ENCODE peak calls at places on chromosome 3, in four cellular contexts. One of them, this sample, is unnamed.

GRCh38 chr3:132788299-132788698 is 66.1 kb upstream of the NPHP3 start:
- DNase-seq in endothelial cell of umbilical vein: peak; percentile 52
- DNase-seq in A549: no peak
- DNase-seq in adrenal gland: peak; percentile 45
- DNase-seq in this sample: no peak

GRCh38 chr3:17795733-17796132 is 53.3 kb upstream of the TBC1D5 start:
- DNase-seq in A549: no peak
- DNase-seq in adrenal gland: no peak
- DNase-seq in endothelial cell of umbilical vein: peak; percentile 10
- DNase-seq in this sample: no peak

GRCh38 chr3:197520311-197521276 is 35.2 kb downstream of the BDH1 start:
- DNase-seq in adrenal gland: no peak
- DNase-seq in endothelial cell of umbilical vein: no peak
- DNase-seq in A549: peak; percentile 94
- DNase-seq in this sample: peak; percentile 68

GRCh38 chr3:38800511-38800910 is 15.5 kb downstream of the SCN10A start:
- DNase-seq in A549: no peak
- DNase-seq in adrenal gland: no peak
- DNase-seq in endothelial cell of umbilical vein: no peak
- DNase-seq in this sample: no peak

GRCh38 chr3:120331071-120331470 is 18.1 kb downstream of the LRRC58 start:
- DNase-seq in A549: no peak
- DNase-seq in adrenal gland: no peak
- DNase-seq in endothelial cell of umbilical vein: no peak
- DNase-seq in this sample: no peak

GRCh38 chr3:173191611-173192010 is 50.6 kb upstream of the SPATA16 start:
- DNase-seq in adrenal gland: no peak
- DNase-seq in endothelial cell of umbilical vein: peak; percentile 2
- DNase-seq in A549: no peak
- DNase-seq in this sample: peak; percentile 2

GRCh38 chr3:111794701-111795100 is 64.4 kb upstream of the PHLDB2 start:
- DNase-seq in A549: no peak
- DNase-seq in adrenal gland: no peak
- DNase-seq in endothelial cell of umbilical vein: no peak
- DNase-seq in this sample: no peak

GRCh38 chr3:100234364-100234763 is 26.4 kb upstream of the TBC1D23 start:
- DNase-seq in A549: no peak
- DNase-seq in endothelial cell of umbilical vein: no peak
- DNase-seq in adrenal gland: no peak
- DNase-seq in this sample: no peak

GRCh38 chr3:185552358-185552877 is at the start of gene LIPH:
- DNase-seq in adrenal gland: no peak
- DNase-seq in A549: peak; percentile 48
- DNase-seq in endothelial cell of umbilical vein: no peak
- DNase-seq in this sample: peak; percentile 45
- TF ChIP-seq POLR2A in adrenal gland: no peak
- TF ChIP-seq POLR2A in A549: no peak
- TF ChIP-seq POLR2A in endothelial cell of umbilical vein: no peak
- TF ChIP-seq POLR2A in this sample: no peak

GRCh38 chr3:187026321-187026678 is 96.0 kb downstream of the ST6GAL1 start:
- DNase-seq in A549: no peak
- DNase-seq in endothelial cell of umbilical vein: no peak
- DNase-seq in adrenal gland: no peak
- DNase-seq in this sample: no peak

GRCh38 chr3:187024561-187025226 is 94.4 kb downstream of the ST6GAL1 start:
- DNase-seq in endothelial cell of umbilical vein: no peak
- DNase-seq in adrenal gland: no peak
- DNase-seq in A549: no peak
- DNase-seq in this sample: no peak

GRCh38 chr3:187025656-187026320 is 95.5 kb downstream of the ST6GAL1 start:
- DNase-seq in A549: no peak
- DNase-seq in endothelial cell of umbilical vein: no peak
- DNase-seq in adrenal gland: no peak
- DNase-seq in this sample: no peak

GRCh38 chr3:187025254-187025655 is 94.9 kb downstream of the ST6GAL1 start:
- DNase-seq in endothelial cell of umbilical vein: no peak
- DNase-seq in A549: no peak
- DNase-seq in adrenal gland: no peak
- DNase-seq in this sample: no peak

DNA sequence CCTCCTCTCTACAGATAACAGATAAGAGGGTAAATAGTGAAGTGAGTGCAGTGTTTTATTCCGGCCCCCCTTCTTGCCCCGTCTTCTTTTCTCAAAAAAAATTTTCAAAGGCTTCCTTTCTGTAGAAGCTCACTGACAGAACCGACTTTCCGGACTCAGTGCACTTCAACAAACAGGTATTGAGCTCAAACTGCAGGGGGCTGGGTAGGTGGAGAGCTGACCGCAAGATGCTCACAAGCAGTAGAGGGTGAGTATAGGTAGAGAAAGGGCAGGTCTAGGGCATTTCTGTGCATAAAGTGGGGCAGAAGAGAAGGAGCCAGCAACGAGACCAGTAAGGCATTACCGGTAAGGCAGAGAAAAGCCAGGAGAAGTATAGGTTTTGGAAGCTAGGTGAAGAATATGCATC is 97.2 kb downstream of the ST6GAL1 start:
- DNase-seq in adrenal gland: no peak
- DNase-seq in endothelial cell of umbilical vein: no peak
- DNase-seq in A549: no peak
- DNase-seq in this sample: no peak
- TF ChIP-seq POLR2A in adrenal gland: no peak
- TF ChIP-seq POLR2A in endothelial cell of umbilical vein: no peak
- TF ChIP-seq POLR2A in A549: no peak
- TF ChIP-seq POLR2A in this sample: no peak

GRCh38 chr3:184338538-184338945 is 1.1 kb downstream of the FAM131A start:
- DNase-seq in adrenal gland: peak; percentile 40
- DNase-seq in endothelial cell of umbilical vein: peak; percentile 84
- DNase-seq in A549: no peak
- DNase-seq in this sample: no peak
- TF ChIP-seq POLR2A in adrenal gland: no peak
- TF ChIP-seq POLR2A in endothelial cell of umbilical vein: peak; percentile 11
- TF ChIP-seq POLR2A in A549: no peak
- TF ChIP-seq POLR2A in this sample: no peak

DNA sequence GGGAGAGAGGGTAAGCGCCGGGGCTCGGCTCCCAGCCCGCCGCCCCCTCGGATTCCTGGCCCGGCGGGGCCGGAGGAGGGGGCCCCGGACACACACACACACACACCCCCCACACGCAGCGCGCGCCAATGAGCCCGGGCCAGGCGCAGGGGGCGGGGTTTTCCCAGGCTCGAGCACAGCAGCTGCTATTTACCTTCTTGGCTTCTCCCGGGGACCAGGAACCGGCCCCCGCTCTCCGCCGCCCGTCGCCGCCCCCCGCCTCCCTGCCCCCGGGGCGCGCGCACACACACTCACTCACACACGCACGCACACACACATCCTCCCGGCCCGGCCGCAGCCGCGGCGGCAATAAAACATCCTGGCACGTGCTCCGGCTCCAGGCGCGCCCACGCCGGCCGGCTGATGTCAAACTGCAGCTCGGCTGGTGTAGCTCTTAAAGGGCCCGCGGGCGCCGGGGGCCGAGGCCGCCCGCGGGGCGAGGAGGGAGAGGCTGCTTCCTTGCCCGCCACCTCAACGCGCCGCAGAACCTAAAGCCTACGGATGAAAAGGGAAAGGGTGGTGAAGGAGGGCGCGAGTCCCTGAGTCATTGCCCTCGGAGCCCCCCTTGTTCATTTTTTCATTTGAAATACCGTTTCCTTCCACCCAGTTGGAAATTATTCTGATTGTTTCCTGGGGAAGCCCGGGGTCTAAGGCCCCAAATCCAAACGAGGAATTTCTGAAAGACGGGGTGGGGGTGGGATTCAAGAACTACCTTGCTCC is 1.0 kb upstream of the HES1 start:
- DNase-seq in endothelial cell of umbilical vein: peak; percentile 99
- DNase-seq in adrenal gland: peak; percentile 92
- DNase-seq in A549: peak; percentile 68
- DNase-seq in this sample: peak; percentile 97
- TF ChIP-seq POLR2A in endothelial cell of umbilical vein: peak; percentile 27
- TF ChIP-seq POLR2A in adrenal gland: peak; percentile 83
- TF ChIP-seq POLR2A in A549: no peak
- TF ChIP-seq POLR2A in this sample: no peak

GRCh38 chr3:149969945-149970715 is 565 bp downstream of the PFN2 start:
- DNase-seq in endothelial cell of umbilical vein: peak; percentile 90
- DNase-seq in adrenal gland: peak; percentile 81
- DNase-seq in A549: peak; percentile 29
- DNase-seq in this sample: peak; percentile 17
- TF ChIP-seq POLR2A in endothelial cell of umbilical vein: peak; percentile 30
- TF ChIP-seq POLR2A in adrenal gland: peak; percentile 17
- TF ChIP-seq POLR2A in A549: no peak
- TF ChIP-seq POLR2A in this sample: no peak

DNA sequence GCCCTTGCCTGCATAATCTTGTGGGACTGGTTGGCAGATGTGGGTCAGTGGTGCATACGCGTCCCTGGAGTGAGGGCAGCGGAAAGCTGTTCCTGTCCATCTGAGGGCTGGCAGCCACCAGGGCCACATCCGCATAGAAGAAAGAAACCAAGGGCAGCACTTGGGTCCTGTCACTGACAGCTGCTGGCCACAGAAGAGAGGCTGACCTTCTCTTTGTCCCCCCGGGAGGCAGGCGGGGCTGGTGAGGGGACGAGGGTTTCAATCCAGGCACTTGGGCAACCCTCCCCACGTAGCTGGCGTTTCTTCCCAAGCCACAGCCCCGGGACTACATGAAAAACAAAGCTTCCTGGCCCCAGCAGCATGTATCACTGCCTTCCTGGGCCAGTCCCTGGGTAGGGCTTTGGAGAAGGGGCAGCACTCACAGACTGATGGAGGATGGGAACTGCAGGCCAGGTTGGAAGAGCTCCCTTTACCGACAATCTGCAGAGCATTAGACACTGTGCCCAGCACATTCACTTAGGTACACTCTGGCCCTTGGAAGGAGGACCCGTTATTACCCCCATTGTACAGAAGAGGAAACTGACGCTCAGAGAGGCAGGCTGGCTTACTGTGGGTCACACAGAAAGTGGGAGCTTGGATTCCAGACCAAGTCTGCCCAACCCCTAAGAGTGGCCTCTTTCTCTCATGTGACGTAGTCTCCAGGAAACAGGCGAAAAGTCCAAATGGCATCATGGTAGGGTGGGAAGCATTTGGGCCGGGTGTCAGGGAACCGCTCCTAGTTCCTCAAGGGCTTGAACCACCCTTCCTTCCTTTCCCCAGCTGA is 78.8 kb upstream of the SLC6A6 start:
- DNase-seq in endothelial cell of umbilical vein: peak; percentile 8
- DNase-seq in A549: no peak
- DNase-seq in adrenal gland: peak; percentile 54
- DNase-seq in this sample: no peak
- TF ChIP-seq POLR2A in endothelial cell of umbilical vein: no peak
- TF ChIP-seq POLR2A in A549: no peak
- TF ChIP-seq POLR2A in adrenal gland: no peak
- TF ChIP-seq POLR2A in this sample: no peak

GRCh38 chr3:45119824-45120614 is 26.2 kb downstream of the CDCP1 start:
- DNase-seq in A549: no peak
- DNase-seq in endothelial cell of umbilical vein: no peak
- DNase-seq in adrenal gland: no peak
- DNase-seq in this sample: no peak
- TF ChIP-seq POLR2A in A549: no peak
- TF ChIP-seq POLR2A in endothelial cell of umbilical vein: no peak
- TF ChIP-seq POLR2A in adrenal gland: no peak
- TF ChIP-seq POLR2A in this sample: no peak

GRCh38 chr3:53236112-53236841 is 19.5 kb downstream of the TKT start:
- DNase-seq in endothelial cell of umbilical vein: peak; percentile 90
- DNase-seq in adrenal gland: peak; percentile 89
- DNase-seq in A549: peak; percentile 55
- DNase-seq in this sample: peak; percentile 86
- TF ChIP-seq POLR2A in endothelial cell of umbilical vein: peak; percentile 46
- TF ChIP-seq POLR2A in adrenal gland: peak; percentile 35
- TF ChIP-seq POLR2A in A549: no peak
- TF ChIP-seq POLR2A in this sample: no peak

DNA sequence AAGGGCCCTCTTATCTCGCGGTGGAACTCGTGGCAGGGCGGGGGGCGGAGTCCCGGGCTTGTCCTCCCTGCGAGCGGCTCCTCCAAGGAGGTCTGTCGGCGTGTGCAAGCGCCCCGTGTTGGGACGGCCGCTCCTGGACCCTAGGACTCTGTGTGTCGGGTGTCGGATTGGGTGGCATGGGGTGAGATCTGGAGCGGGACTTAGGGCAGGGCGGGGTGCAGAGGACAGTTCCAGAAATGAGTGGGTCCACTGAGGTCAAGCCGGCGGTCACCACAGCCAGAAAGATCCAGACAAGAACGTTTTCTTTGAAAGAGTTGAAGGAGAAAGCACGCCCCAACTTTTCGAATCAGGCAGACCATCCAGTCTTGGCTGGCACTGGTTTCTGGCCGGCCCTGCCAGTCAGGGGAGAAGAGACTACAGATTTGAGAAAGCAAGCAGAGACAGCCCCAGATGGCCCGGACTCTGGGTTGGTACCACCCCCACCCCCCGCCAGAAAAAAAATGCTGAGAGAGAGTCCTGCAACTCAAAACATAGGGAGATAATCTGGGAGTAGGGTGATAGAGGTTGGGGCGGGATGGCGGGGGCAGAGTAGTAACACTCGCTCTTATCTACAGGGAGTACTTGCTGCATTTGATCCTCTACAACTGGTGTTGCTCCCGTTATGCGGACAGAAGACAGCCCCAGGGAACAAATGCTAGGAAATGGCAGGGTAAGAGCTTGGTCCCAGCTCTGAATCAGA is 829 bp upstream of the CISH start:
- DNase-seq in endothelial cell of umbilical vein: no peak
- DNase-seq in A549: no peak
- DNase-seq in adrenal gland: no peak
- DNase-seq in this sample: no peak
- TF ChIP-seq POLR2A in endothelial cell of umbilical vein: no peak
- TF ChIP-seq POLR2A in A549: no peak
- TF ChIP-seq POLR2A in adrenal gland: peak; percentile 22
- TF ChIP-seq POLR2A in this sample: peak; percentile 36

This sample was measured in H54.